ENCODE peak calls at places on chromosomes 6 and 20, in five cellular contexts. Y, A, T, U and J are unnamed samples.

GRCh38 chr20:50101281-50101680 is 11.7 kb downstream of the UBE2V1 start:
- DNase-seq in T (no peak), Y (no peak), U (no peak), A (no peak), J (no peak)

GRCh38 chr6:48701572-48701971 is 590.6 kb upstream of the PTCHD4 start:
- DNase-seq in T (no peak), Y (no peak), A (no peak), U (no peak), J (no peak)

GRCh38 chr20:45336530-45337366 is 11.5 kb downstream of the SDC4 start:
- DNase-seq in U (peak; percentile 70), T (no peak), Y (peak; percentile 96), A (no peak), J (peak; percentile 73)

GRCh38 chr6:6788394-6789020 is 200.0 kb downstream of the LY86 start:
- DNase-seq in Y (peak; percentile 54), U (no peak), T (no peak), A (no peak), J (no peak)

GRCh38 chr20:2234788-2235187 is 61.0 kb upstream of the TGM3 start:
- DNase-seq in A (no peak), U (no peak), T (peak; percentile 31), Y (no peak), J (no peak)

GRCh38 chr20:51656726-51657260 is 111.4 kb downstream of the ATP9A start:
- DNase-seq in Y (no peak), T (no peak), A (no peak), U (no peak), J (no peak)

GRCh38 chr20:60694763-60695162 is 557.3 kb upstream of the CDH4 start:
- DNase-seq in A (no peak), Y (no peak), T (no peak), U (peak; percentile 5), J (no peak)

GRCh38 chr6:121849477-121849876 is 414.0 kb downstream of the GJA1 start:
- DNase-seq in U (peak; percentile 84), Y (peak; percentile 80), T (peak; percentile 64), A (no peak), J (no peak)

GRCh38 chr6:33298773-33299236 is at the start of gene RGL2:
- DNase-seq in A (peak; percentile 80), Y (peak; percentile 64), U (peak; percentile 55), T (peak; percentile 41), J (no peak)

GRCh38 chr6:4675086-4675485 is 101.1 kb upstream of the CDYL start:
- DNase-seq in A (no peak), Y (no peak), U (no peak), T (peak; percentile 82), J (no peak)

GRCh38 chr6:96878101-96878500 is 19.6 kb downstream of the NDUFAF4 start:
- DNase-seq in Y (no peak), U (peak; percentile 76), A (no peak), T (no peak), J (no peak)

GRCh38 chr20:63005240-63005861 is 1.4 kb downstream of the BHLHE23 start:
- DNase-seq in U (no peak), A (no peak), Y (no peak), T (peak; percentile 59), J (no peak)

GRCh38 chr6:105109955-105110650 is 69.7 kb downstream of the POPDC3 start:
- DNase-seq in T (no peak), Y (no peak), U (no peak), A (no peak), J (no peak)

GRCh38 chr6:137056121-137056880 is 11.5 kb upstream of the IL20RA start:
- DNase-seq in T (no peak), A (no peak), U (no peak), Y (no peak), J (no peak)

GRCh38 chr6:157272866-157273755 is 50.2 kb downstream of the TMEM242 start:
- DNase-seq in A (peak; percentile 58), Y (no peak), T (no peak), U (no peak), J (no peak)

GRCh38 chr20:18645851-18646250 is 58.0 kb downstream of the DTD1 start:
- DNase-seq in A (no peak), Y (no peak), T (no peak), U (no peak), J (no peak)

GRCh38 chr20:63009988-63010769 is 3.4 kb upstream of the BHLHE23 start:
- DNase-seq in A (peak; percentile 61), U (no peak), T (peak; percentile 16), Y (no peak), J (no peak)

GRCh38 chr6:32664827-32665362 is 1.6 kb downstream of the HLA-DQB1 start:
- DNase-seq in Y (no peak), U (no peak), A (peak; percentile 73), T (peak; percentile 39), J (no peak)

GRCh38 chr6:75755704-75756103 is 6.7 kb downstream of the MYO6 start:
- DNase-seq in A (no peak), Y (no peak), U (no peak), T (no peak), J (no peak)

GRCh38 chr6:1313755-1314503 is 2.0 kb downstream of the FOXQ1 start:
- DNase-seq in U (no peak), Y (peak; percentile 46), T (peak; percentile 75), A (no peak), J (no peak)

GRCh38 chr6:15403094-15403493 is 157.2 kb downstream of the JARID2 start:
- DNase-seq in U (no peak), A (no peak), Y (no peak), T (no peak), J (no peak)

DNA sequence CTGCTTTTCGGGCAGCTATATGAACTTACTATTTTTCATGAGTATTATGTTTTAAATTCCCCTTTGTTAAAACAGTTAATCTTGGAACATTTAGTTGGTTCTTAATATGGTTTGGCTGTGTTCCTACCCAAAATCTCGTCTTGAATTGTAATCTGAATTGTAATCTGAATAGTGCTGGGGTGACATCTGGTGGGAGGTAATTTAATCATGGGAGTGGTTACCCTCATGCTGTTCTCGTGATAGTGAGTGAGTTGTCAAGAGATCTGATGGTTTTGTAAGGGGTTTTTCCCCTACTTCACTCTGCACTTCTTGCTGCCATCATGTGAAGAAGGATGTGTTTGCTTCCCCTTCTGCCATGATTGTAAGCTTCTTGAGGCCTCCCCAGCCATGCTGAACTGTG is 305.4 kb upstream of the MAP3K7 start:
- DNase-seq in T (no peak), Y (no peak), A (no peak), U (no peak), J (no peak)
- TF ChIP-seq CTCF in T (no peak), Y (no peak), A (no peak), U (no peak), J (no peak)

GRCh38 chr6:145507251-145507650 is 228.1 kb downstream of the EPM2A start:
- DNase-seq in Y (peak; percentile 60), A (no peak), T (no peak), U (no peak), J (no peak)

GRCh38 chr6:145502417-145502816 is 232.9 kb downstream of the EPM2A start:
- DNase-seq in T (no peak), Y (peak; percentile 76), U (no peak), A (no peak), J (no peak)

GRCh38 chr6:145506554-145506953 is 228.8 kb downstream of the EPM2A start:
- DNase-seq in T (no peak), U (no peak), Y (peak; percentile 34), A (no peak), J (no peak)

DNA sequence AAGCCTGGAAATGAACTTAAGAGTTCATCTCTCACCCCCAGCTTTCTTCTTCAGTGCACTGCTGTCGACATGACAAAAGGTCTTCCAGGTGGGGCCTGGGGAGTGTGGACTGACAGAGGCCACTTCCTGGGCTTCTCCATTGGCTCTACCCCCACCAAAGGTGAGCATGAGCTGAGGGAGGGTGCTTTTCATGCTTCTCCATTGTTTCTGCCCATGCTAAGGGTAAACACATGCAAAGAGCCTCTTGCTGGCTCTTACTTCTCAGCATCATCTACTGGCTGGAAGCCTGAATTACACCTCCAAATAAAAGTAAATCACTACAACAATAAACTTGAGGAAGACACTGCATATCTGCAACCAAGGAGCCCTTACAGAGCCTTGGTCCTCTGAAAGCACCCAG is 227.2 kb downstream of the EPM2A start:
- DNase-seq in A (no peak), U (no peak), Y (peak; percentile 3), T (no peak), J (no peak)
- TF ChIP-seq CTCF in A (no peak), U (no peak), Y (peak; percentile 8), T (no peak), J (no peak)

GRCh38 chr6:131807644-131808459 is at the start of gene ENPP1:
- DNase-seq in A (peak; percentile 67), U (peak; percentile 74), T (peak; percentile 76), Y (peak; percentile 62), J (peak; percentile 45)
- TF ChIP-seq CTCF in A (no peak), U (no peak), T (no peak), Y (no peak), J (peak; percentile 27)

GRCh38 chr20:4563534-4563933 is 158.2 kb upstream of the PRND start:
- DNase-seq in T (no peak), Y (peak; percentile 73), A (no peak), U (peak; percentile 73), J (no peak)
- TF ChIP-seq CTCF in T (no peak), Y (peak; percentile 27), A (no peak), U (no peak), J (peak; percentile 29)

GRCh38 chr6:118397653-118398052 is 150.4 kb upstream of the PLN start:
- DNase-seq in T (no peak), A (no peak), U (no peak), Y (no peak), J (no peak)

GRCh38 chr6:118391086-118391485 is 157.0 kb upstream of the PLN start:
- DNase-seq in T (no peak), A (no peak), U (peak; percentile 36), Y (no peak), J (no peak)

GRCh38 chr6:118400098-118400497 is 148.0 kb upstream of the PLN start:
- DNase-seq in T (no peak), Y (no peak), U (no peak), A (no peak), J (no peak)

GRCh38 chr6:118398066-118398465 is 150.0 kb upstream of the PLN start:
- DNase-seq in A (no peak), U (no peak), T (no peak), Y (no peak), J (no peak)

DNA sequence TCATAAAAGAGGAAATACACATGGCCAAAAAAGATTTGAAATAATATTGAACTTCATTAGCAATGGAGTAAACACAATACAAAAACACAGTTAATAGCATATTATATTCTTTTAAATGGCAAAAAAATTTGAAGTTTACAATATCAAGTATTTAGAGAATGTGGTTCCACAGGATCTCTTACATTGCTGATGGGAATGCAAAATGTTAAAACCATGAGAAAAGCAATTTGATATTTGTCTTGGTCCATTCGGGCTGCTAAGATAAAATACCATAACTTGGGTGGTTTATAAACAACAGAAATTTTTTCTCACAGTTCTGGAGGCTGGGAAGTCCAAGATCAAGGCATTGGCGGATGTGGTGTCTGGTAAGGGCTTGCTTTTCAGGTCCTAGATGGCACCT is 154.0 kb upstream of the PLN start:
- DNase-seq in Y (no peak), U (no peak), T (no peak), A (no peak), J (no peak)
- TF ChIP-seq CTCF in Y (no peak), U (no peak), T (no peak), A (no peak), J (no peak)

GRCh38 chr6:69719602-69720193 is 77.1 kb downstream of the LMBRD1 start:
- DNase-seq in A (no peak), U (peak; percentile 59), T (no peak), Y (peak; percentile 33), J (no peak)
- TF ChIP-seq CTCF in A (peak; percentile 32), U (peak; percentile 41), T (peak; percentile 32), Y (peak; percentile 43), J (peak; percentile 33)